ENCODE peak calls at places on chromosomes 16 and 17, in six cellular contexts. W is neural progenitor cell; Q is fibroblast of lung; O is brain microvascular endothelial cell; D is thoracic aorta; K is CD4-positive, alpha-beta T cell. E is an unnamed sample.

GRCh38 chr17:82394296-82394695 is 22.7 kb downstream of the UTS2R start:
- DNase-seq in O (no peak), K (no peak), W (no peak), Q (no peak), D (no peak), E (no peak)

GRCh38 chr16:67349172-67349571 is 22.6 kb downstream of the LRRC36 start:
- DNase-seq in D (no peak), K (no peak), Q (peak; percentile 48), O (no peak), W (no peak), E (no peak)

GRCh38 chr17:46732754-46733398 is 85.6 kb downstream of the WNT3 start:
- DNase-seq in Q (no peak), O (no peak), W (peak; percentile 94), D (no peak), K (no peak), E (no peak)

GRCh38 chr16:77680496-77680895 is 41.8 kb upstream of the NUDT7 start:
- DNase-seq in W (no peak), D (no peak), Q (no peak), K (no peak), O (no peak), E (no peak)

GRCh38 chr16:15772579-15773293 is 84.1 kb downstream of the MYH11 start:
- DNase-seq in K (no peak), W (no peak), D (no peak), Q (no peak), O (no peak), E (no peak)

GRCh38 chr17:78965369-78965982 is 14.2 kb downstream of the LGALS3BP start:
- DNase-seq in W (no peak), D (no peak), O (no peak), Q (no peak), K (no peak), E (no peak)

GRCh38 chr17:4988168-4988567 is 693 bp upstream of the CAMTA2 start:
- DNase-seq in D (no peak), O (no peak), K (no peak), W (no peak), Q (no peak), E (peak; percentile 67)

GRCh38 chr16:8892101-8892575 is 10.0 kb downstream of the LITAFD start:
- DNase-seq in K (no peak), Q (no peak), W (no peak), O (no peak), D (no peak), E (peak; percentile 50)

GRCh38 chr17:74280093-74280513 is 6.1 kb downstream of the DNAI2 start:
- DNase-seq in W (no peak), K (peak; percentile 46), O (no peak), D (no peak), Q (no peak), E (no peak)

DNA sequence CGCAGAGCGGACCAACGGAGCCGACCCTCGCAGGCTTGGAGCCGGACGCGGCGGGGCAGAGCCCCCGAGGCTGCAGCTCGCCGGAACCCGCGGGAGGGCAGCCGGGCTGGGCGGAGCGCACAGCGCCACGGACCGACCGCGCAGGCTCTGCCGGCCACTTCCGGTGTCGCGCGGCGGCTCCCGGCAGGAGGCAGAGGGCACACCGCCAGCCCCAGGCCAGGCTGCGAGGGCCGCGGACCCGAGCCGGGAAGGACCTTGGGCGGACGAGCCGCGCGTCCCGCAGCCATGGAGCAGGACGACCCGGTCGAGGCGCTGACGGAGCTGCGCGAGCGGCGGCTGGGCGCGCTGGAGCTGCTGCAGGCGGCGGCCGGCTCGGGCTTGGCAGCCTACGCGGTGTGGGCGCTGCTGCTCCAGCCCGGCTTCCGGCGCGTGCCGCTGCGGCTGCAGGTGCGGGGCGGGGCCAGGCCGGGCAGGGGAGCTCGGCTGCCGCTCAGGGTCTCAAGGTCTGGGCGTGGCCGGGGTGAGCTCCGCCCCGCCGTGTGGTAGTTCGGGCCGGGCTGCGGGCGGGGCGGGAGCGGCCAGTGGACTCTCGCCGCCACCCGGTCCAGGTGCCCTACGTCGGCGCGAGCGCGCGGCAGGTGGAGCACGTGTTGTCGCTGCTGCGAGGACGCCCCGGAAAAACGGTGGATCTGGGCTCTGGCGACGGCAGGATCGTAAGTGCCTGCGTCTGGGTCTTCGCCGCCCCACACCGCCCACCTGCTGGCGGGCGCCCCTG is at the start of gene ANTKMT:
- DNase-seq in D (no peak), O (peak; percentile 28), Q (peak; percentile 68), W (peak; percentile 98), K (peak; percentile 52), E (peak; percentile 100)
- TF ChIP-seq CTCF in D (no peak), O (no peak), Q (no peak), W (no peak), K (no peak), E (no peak)

GRCh38 chr17:80877095-80877828 is 114.4 kb upstream of the CHMP6 start:
- DNase-seq in O (no peak), Q (no peak), D (no peak), W (no peak), K (no peak), E (peak; percentile 22)
- H3K27ac ChIP-seq in O (no peak overlapping the region), Q (no peak overlapping the region), D (no peak overlapping the region), W (no peak overlapping the region), K (no peak overlapping the region), E (no peak overlapping the region)

GRCh38 chr17:48107137-48108055 is at the start of gene SNX11:
- DNase-seq in W (peak; percentile 97), O (peak; percentile 82), Q (peak; percentile 74), K (peak; percentile 88), D (peak; percentile 64), E (peak; percentile 96)
- TF ChIP-seq CTCF in W (no peak), O (peak; percentile 14), Q (peak; percentile 8), K (no peak), D (no peak), E (no peak)

DNA sequence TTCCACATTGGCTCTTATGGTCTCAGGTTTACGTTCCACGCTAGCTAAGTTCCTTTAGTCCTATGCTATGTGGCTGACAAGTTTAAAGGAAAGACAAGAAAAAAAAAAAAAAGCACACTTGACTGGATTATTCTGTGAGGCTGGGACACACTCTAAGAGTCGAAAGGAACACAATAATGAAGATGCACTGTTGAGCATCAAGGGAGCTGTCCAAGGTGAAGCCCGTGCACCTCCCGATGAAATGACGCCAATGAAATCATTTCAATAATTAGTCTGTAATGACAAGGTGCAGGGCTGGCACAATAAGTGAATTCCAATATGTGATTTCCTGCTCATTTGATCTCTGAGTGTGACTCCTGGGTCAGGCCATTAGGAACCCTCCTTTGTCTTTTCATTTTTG is 232.9 kb downstream of the CDH13 start:
- DNase-seq in W (no peak), O (no peak), D (no peak), Q (no peak), K (no peak), E (no peak)
- H3K27ac ChIP-seq in W (no peak overlapping the region), O (no peak overlapping the region), D (no peak overlapping the region), Q (no peak overlapping the region), K (no peak overlapping the region), E (no peak overlapping the region)

GRCh38 chr17:57628421-57628820 is 116.7 kb downstream of the CCDC182 start:
- DNase-seq in W (no peak), Q (no peak), D (no peak), K (no peak), O (no peak), E (no peak)

GRCh38 chr17:57630736-57631135 is 114.4 kb downstream of the CCDC182 start:
- DNase-seq in O (no peak), K (no peak), Q (no peak), D (no peak), W (no peak), E (no peak)

GRCh38 chr17:57629886-57630285 is 115.2 kb downstream of the CCDC182 start:
- DNase-seq in K (no peak), O (no peak), W (no peak), D (no peak), Q (no peak), E (no peak)

GRCh38 chr17:57627591-57627990 is 117.5 kb downstream of the CCDC182 start:
- DNase-seq in D (no peak), K (no peak), W (no peak), Q (no peak), O (no peak), E (no peak)

DNA sequence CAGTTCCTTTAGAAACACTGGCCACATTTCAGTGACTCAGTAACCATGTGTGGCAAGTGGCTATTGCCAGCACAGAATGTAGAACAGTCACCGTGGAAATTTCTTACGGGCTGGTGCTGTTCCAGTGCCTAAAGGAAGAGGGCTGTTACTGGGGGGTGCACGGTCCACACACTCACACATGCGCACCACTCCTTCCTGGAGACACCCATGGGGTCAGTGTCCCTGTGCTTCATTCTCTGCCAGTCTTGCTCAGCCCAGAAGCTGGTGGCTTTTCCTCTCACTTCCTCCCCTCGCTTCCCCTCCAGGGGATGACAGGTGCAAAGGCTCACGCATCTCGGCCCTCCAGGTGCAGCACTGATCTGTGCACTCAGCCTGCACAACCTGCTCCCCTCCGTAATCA is 115.6 kb downstream of the CCDC182 start:
- DNase-seq in O (no peak), W (no peak), Q (no peak), K (no peak), D (no peak), E (peak; percentile 43)
- TF ChIP-seq CTCF in O (no peak), W (no peak), Q (no peak), K (no peak), D (no peak), E (no peak)